ENCODE peak calls at places on chromosome X, in four cellular contexts. P, X, S and Z are unnamed samples.

GRCh38 chrX:45850775-45851433 is 650.2 kb upstream of the DIPK2B start:
- DNase-seq in P (peak; percentile 38), X (peak; percentile 27), S (no peak), Z (peak; percentile 22)

GRCh38 chrX:53268173-53268572 is 13.2 kb downstream of the IQSEC2 start:
- DNase-seq in P (no peak), X (no peak), S (no peak), Z (peak; percentile 34)

GRCh38 chrX:110046971-110047370 is 44.1 kb downstream of the TMEM164 start:
- DNase-seq in P (no peak), X (no peak), S (no peak), Z (no peak)

GRCh38 chrX:48523682-48524081 is 2.1 kb downstream of the EBP start:
- DNase-seq in P (no peak), X (no peak), S (no peak), Z (no peak)

GRCh38 chrX:100424012-100424411 is 13.9 kb upstream of the PCDH19 start:
- DNase-seq in P (no peak), X (peak; percentile 11), S (no peak), Z (peak; percentile 18)

GRCh38 chrX:16320765-16321355 is 153.6 kb downstream of the MAGEB17 start:
- DNase-seq in P (no peak), X (no peak), S (no peak), Z (peak; percentile 2)

GRCh38 chrX:45150821-45151220 is 49.9 kb downstream of the DIPK2B start:
- DNase-seq in P (no peak), X (no peak), S (no peak), Z (no peak)

GRCh38 chrX:95346854-95347253 is 1337.8 kb upstream of the DIAPH2 start:
- DNase-seq in P (no peak), X (peak; percentile 0), S (no peak), Z (peak; percentile 14)

GRCh38 chrX:110125435-110125834 is 122.5 kb downstream of the TMEM164 start:
- DNase-seq in P (no peak), X (peak; percentile 21), S (peak; percentile 30), Z (peak; percentile 10)

GRCh38 chrX:30957753-30958152 is 68.7 kb upstream of the TAB3 start:
- DNase-seq in P (no peak), X (peak; percentile 51), S (no peak), Z (no peak)

GRCh38 chrX:107686792-107687191 is 58.5 kb downstream of the PRPS1 start:
- DNase-seq in P (no peak), X (no peak), S (no peak), Z (no peak)

GRCh38 chrX:128816919-128817318 is 706.4 kb downstream of the SMARCA1 start:
- DNase-seq in P (no peak), X (no peak), S (peak; percentile 21), Z (no peak)

GRCh38 chrX:8341814-8342590 is 122.6 kb upstream of the VCX3B start:
- DNase-seq in P (no peak), X (peak; percentile 7), S (no peak), Z (no peak)

GRCh38 chrX:155027509-155028066 is 944 bp downstream of the FUNDC2 start:
- DNase-seq in P (peak; percentile 29), X (peak; percentile 90), S (peak; percentile 29), Z (peak; percentile 91)

GRCh38 chrX:49163555-49164419 is 1.2 kb downstream of the MAGIX start:
- DNase-seq in P (peak; percentile 92), X (peak; percentile 86), S (peak; percentile 79), Z (peak; percentile 91)

GRCh38 chrX:20254712-20255299 is 11.9 kb downstream of the RPS6KA3 start:
- DNase-seq in P (no peak), X (peak; percentile 46), S (no peak), Z (peak; percentile 12)

GRCh38 chrX:38768079-38768478 is 33.2 kb upstream of the MID1IP1 start:
- DNase-seq in P (no peak), X (peak; percentile 52), S (no peak), Z (peak; percentile 22)

GRCh38 chrX:71622347-71623104 is 4.2 kb upstream of the CXCR3 start:
- DNase-seq in P (peak; percentile 85), X (peak; percentile 87), S (peak; percentile 71), Z (peak; percentile 68)

GRCh38 chrX:76821276-76821675 is 393.8 kb downstream of the MAGEE1 start:
- DNase-seq in P (no peak), X (no peak), S (no peak), Z (no peak)

GRCh38 chrX:338836-339400 is 20.3 kb upstream of the GTPBP6 start:
- DNase-seq in P (no peak), X (no peak), S (no peak), Z (no peak)

GRCh38 chrX:131703646-131704045 is 159.8 kb downstream of the OR13H1 start:
- DNase-seq in P (peak; percentile 30), X (no peak), S (no peak), Z (peak; percentile 3)

GRCh38 chrX:386239-386767 is 404 bp downstream of the PPP2R3B start:
- DNase-seq in P (peak; percentile 25), X (no peak), S (no peak), Z (no peak)

GRCh38 chrX:113009005-113009404 is 168.4 kb upstream of the AMOT start:
- DNase-seq in P (no peak), X (no peak), S (no peak), Z (no peak)

GRCh38 chrX:57211906-57212305 is 74.6 kb upstream of the FAAH2 start:
- DNase-seq in P (no peak), X (no peak), S (no peak), Z (no peak)

GRCh38 chrX:11261260-11261659 is 32.0 kb upstream of the AMELX start:
- DNase-seq in P (no peak), X (peak; percentile 38), S (no peak), Z (no peak)

GRCh38 chrX:19566359-19567141 is 51.2 kb upstream of the MAP3K15 start:
- DNase-seq in P (no peak), X (peak; percentile 67), S (no peak), Z (peak; percentile 39)

GRCh38 chrX:80808854-80809493 is 703 bp downstream of the BRWD3 start:
- DNase-seq in P (peak; percentile 41), X (peak; percentile 3), S (peak; percentile 11), Z (peak; percentile 7)

GRCh38 chrX:49003696-49004095 is 1.6 kb upstream of the GRIPAP1 start:
- DNase-seq in P (no peak), X (no peak), S (no peak), Z (no peak)

GRCh38 chrX:92247076-92247475 is 467.9 kb downstream of the PCDH11X start:
- DNase-seq in P (no peak), X (no peak), S (no peak), Z (no peak)

GRCh38 chrX:38561126-38561868 is at the start of gene TSPAN7:
- DNase-seq in P (peak; percentile 82), X (peak; percentile 69), S (peak; percentile 79), Z (peak; percentile 56)